ENCODE peak calls at places on chromosomes 13 and 19, in four cellular contexts. One of them, this sample, is unnamed.

GRCh38 chr19:39197808-39198207 is 1.0 kb downstream of the NCCRP1 start:
- DNase-seq in T-helper 2 cell treated with Interferon-gamma antibody and Interleukin-4, amounts not matched to agents 5 μg/mL and 100 μg/mL, for 36 hours: no peak
- DNase-seq in activated T-cell treated with anti-CD3 and anti-CD28 coated beads for 48 hours: no peak
- DNase-seq in GM18507: no peak
- DNase-seq in this sample: no peak

GRCh38 chr19:1566392-1567115 is 1.6 kb downstream of the MEX3D start:
- DNase-seq in T-helper 2 cell treated with Interferon-gamma antibody and Interleukin-4, amounts not matched to agents 5 μg/mL and 100 μg/mL, for 36 hours: no peak
- DNase-seq in activated T-cell treated with anti-CD3 and anti-CD28 coated beads for 48 hours: no peak
- DNase-seq in GM18507: no peak
- DNase-seq in this sample: peak; percentile 92

GRCh38 chr13:57063007-57063406 is 77.7 kb upstream of the PRR20A start:
- DNase-seq in GM18507: no peak
- DNase-seq in activated T-cell treated with anti-CD3 and anti-CD28 coated beads for 48 hours: no peak
- DNase-seq in T-helper 2 cell treated with Interferon-gamma antibody and Interleukin-4, amounts not matched to agents 5 μg/mL and 100 μg/mL, for 36 hours: no peak
- DNase-seq in this sample: no peak

GRCh38 chr13:107585466-107585865 is 629.9 kb downstream of the LIG4 start:
- DNase-seq in T-helper 2 cell treated with Interferon-gamma antibody and Interleukin-4, amounts not matched to agents 5 μg/mL and 100 μg/mL, for 36 hours: no peak
- DNase-seq in GM18507: no peak
- DNase-seq in activated T-cell treated with anti-CD3 and anti-CD28 coated beads for 48 hours: no peak
- DNase-seq in this sample: no peak

GRCh38 chr19:17281391-17282304 is at the start of gene ANKLE1:
- DNase-seq in GM18507: no peak
- DNase-seq in activated T-cell treated with anti-CD3 and anti-CD28 coated beads for 48 hours: peak; percentile 53
- DNase-seq in T-helper 2 cell treated with Interferon-gamma antibody and Interleukin-4, amounts not matched to agents 5 μg/mL and 100 μg/mL, for 36 hours: peak; percentile 41
- DNase-seq in this sample: peak; percentile 35

GRCh38 chr19:45779231-45780145 is 2.8 kb downstream of the DMPK start:
- DNase-seq in activated T-cell treated with anti-CD3 and anti-CD28 coated beads for 48 hours: peak; percentile 94
- DNase-seq in GM18507: peak; percentile 88
- DNase-seq in T-helper 2 cell treated with Interferon-gamma antibody and Interleukin-4, amounts not matched to agents 5 μg/mL and 100 μg/mL, for 36 hours: peak; percentile 84
- DNase-seq in this sample: peak; percentile 69

GRCh38 chr13:47337781-47338507 is 441.1 kb upstream of the HTR2A start:
- DNase-seq in GM18507: no peak
- DNase-seq in activated T-cell treated with anti-CD3 and anti-CD28 coated beads for 48 hours: no peak
- DNase-seq in T-helper 2 cell treated with Interferon-gamma antibody and Interleukin-4, amounts not matched to agents 5 μg/mL and 100 μg/mL, for 36 hours: no peak
- DNase-seq in this sample: peak; percentile 27

GRCh38 chr19:46574533-46574932 is 26.6 kb upstream of the CALM3 start:
- DNase-seq in GM18507: no peak
- DNase-seq in activated T-cell treated with anti-CD3 and anti-CD28 coated beads for 48 hours: peak; percentile 23
- DNase-seq in T-helper 2 cell treated with Interferon-gamma antibody and Interleukin-4, amounts not matched to agents 5 μg/mL and 100 μg/mL, for 36 hours: peak; percentile 37
- DNase-seq in this sample: no peak

GRCh38 chr19:35266904-35267817 is 1.6 kb upstream of the USF2 start:
- DNase-seq in GM18507: no peak
- DNase-seq in T-helper 2 cell treated with Interferon-gamma antibody and Interleukin-4, amounts not matched to agents 5 μg/mL and 100 μg/mL, for 36 hours: peak; percentile 42
- DNase-seq in activated T-cell treated with anti-CD3 and anti-CD28 coated beads for 48 hours: peak; percentile 26
- DNase-seq in this sample: peak; percentile 44

GRCh38 chr19:12687496-12688196 is at the start of gene GNG14:
- DNase-seq in activated T-cell treated with anti-CD3 and anti-CD28 coated beads for 48 hours: no peak
- DNase-seq in T-helper 2 cell treated with Interferon-gamma antibody and Interleukin-4, amounts not matched to agents 5 μg/mL and 100 μg/mL, for 36 hours: no peak
- DNase-seq in GM18507: no peak
- DNase-seq in this sample: no peak

GRCh38 chr19:13117772-13118423 is at the start of gene NACC1:
- DNase-seq in activated T-cell treated with anti-CD3 and anti-CD28 coated beads for 48 hours: peak; percentile 95
- DNase-seq in GM18507: peak; percentile 96
- DNase-seq in T-helper 2 cell treated with Interferon-gamma antibody and Interleukin-4, amounts not matched to agents 5 μg/mL and 100 μg/mL, for 36 hours: peak; percentile 92
- DNase-seq in this sample: peak; percentile 98

GRCh38 chr19:35349614-35350521 is 2.2 kb downstream of the FFAR1 start:
- DNase-seq in GM18507: no peak
- DNase-seq in activated T-cell treated with anti-CD3 and anti-CD28 coated beads for 48 hours: no peak
- DNase-seq in T-helper 2 cell treated with Interferon-gamma antibody and Interleukin-4, amounts not matched to agents 5 μg/mL and 100 μg/mL, for 36 hours: no peak
- DNase-seq in this sample: no peak

GRCh38 chr13:24911135-24911524 is 147.2 kb downstream of the RNF17 start:
- DNase-seq in GM18507: no peak
- DNase-seq in T-helper 2 cell treated with Interferon-gamma antibody and Interleukin-4, amounts not matched to agents 5 μg/mL and 100 μg/mL, for 36 hours: no peak
- DNase-seq in activated T-cell treated with anti-CD3 and anti-CD28 coated beads for 48 hours: no peak
- DNase-seq in this sample: peak; percentile 37

GRCh38 chr19:33683881-33684549 is 62.3 kb downstream of the CHST8 start:
- DNase-seq in T-helper 2 cell treated with Interferon-gamma antibody and Interleukin-4, amounts not matched to agents 5 μg/mL and 100 μg/mL, for 36 hours: no peak
- DNase-seq in GM18507: no peak
- DNase-seq in activated T-cell treated with anti-CD3 and anti-CD28 coated beads for 48 hours: peak; percentile 1
- DNase-seq in this sample: peak; percentile 49

GRCh38 chr13:24050796-24051715 is 109.5 kb upstream of the SPATA13 start:
- DNase-seq in T-helper 2 cell treated with Interferon-gamma antibody and Interleukin-4, amounts not matched to agents 5 μg/mL and 100 μg/mL, for 36 hours: no peak
- DNase-seq in GM18507: no peak
- DNase-seq in activated T-cell treated with anti-CD3 and anti-CD28 coated beads for 48 hours: no peak
- DNase-seq in this sample: no peak

GRCh38 chr13:28349371-28349770 is 145.6 kb downstream of the FLT1 start:
- DNase-seq in T-helper 2 cell treated with Interferon-gamma antibody and Interleukin-4, amounts not matched to agents 5 μg/mL and 100 μg/mL, for 36 hours: no peak
- DNase-seq in GM18507: no peak
- DNase-seq in activated T-cell treated with anti-CD3 and anti-CD28 coated beads for 48 hours: no peak
- DNase-seq in this sample: no peak

GRCh38 chr13:79541426-79542049 is 60.6 kb downstream of the NDFIP2 start:
- DNase-seq in T-helper 2 cell treated with Interferon-gamma antibody and Interleukin-4, amounts not matched to agents 5 μg/mL and 100 μg/mL, for 36 hours: no peak
- DNase-seq in GM18507: no peak
- DNase-seq in activated T-cell treated with anti-CD3 and anti-CD28 coated beads for 48 hours: no peak
- DNase-seq in this sample: peak; percentile 35

GRCh38 chr13:59247166-59247565 is 916.6 kb downstream of the DIAPH3 start:
- DNase-seq in T-helper 2 cell treated with Interferon-gamma antibody and Interleukin-4, amounts not matched to agents 5 μg/mL and 100 μg/mL, for 36 hours: no peak
- DNase-seq in GM18507: no peak
- DNase-seq in activated T-cell treated with anti-CD3 and anti-CD28 coated beads for 48 hours: no peak
- DNase-seq in this sample: no peak

GRCh38 chr19:4414800-4415251 is 12.4 kb downstream of the CHAF1A start:
- DNase-seq in activated T-cell treated with anti-CD3 and anti-CD28 coated beads for 48 hours: no peak
- DNase-seq in GM18507: no peak
- DNase-seq in T-helper 2 cell treated with Interferon-gamma antibody and Interleukin-4, amounts not matched to agents 5 μg/mL and 100 μg/mL, for 36 hours: no peak
- DNase-seq in this sample: no peak

GRCh38 chr13:95002968-95003813 is 290.8 kb upstream of the SOX21 start:
- DNase-seq in activated T-cell treated with anti-CD3 and anti-CD28 coated beads for 48 hours: no peak
- DNase-seq in T-helper 2 cell treated with Interferon-gamma antibody and Interleukin-4, amounts not matched to agents 5 μg/mL and 100 μg/mL, for 36 hours: no peak
- DNase-seq in GM18507: no peak
- DNase-seq in this sample: peak; percentile 10

GRCh38 chr19:31838163-31838798 is 489.0 kb upstream of the TSHZ3 start:
- DNase-seq in activated T-cell treated with anti-CD3 and anti-CD28 coated beads for 48 hours: no peak
- DNase-seq in GM18507: no peak
- DNase-seq in T-helper 2 cell treated with Interferon-gamma antibody and Interleukin-4, amounts not matched to agents 5 μg/mL and 100 μg/mL, for 36 hours: no peak
- DNase-seq in this sample: no peak

GRCh38 chr13:107712145-107712544 is 503.2 kb downstream of the LIG4 start:
- DNase-seq in T-helper 2 cell treated with Interferon-gamma antibody and Interleukin-4, amounts not matched to agents 5 μg/mL and 100 μg/mL, for 36 hours: no peak
- DNase-seq in GM18507: no peak
- DNase-seq in activated T-cell treated with anti-CD3 and anti-CD28 coated beads for 48 hours: no peak
- DNase-seq in this sample: no peak

GRCh38 chr13:49933511-49933910 is 2.6 kb downstream of the SPRYD7 start:
- DNase-seq in T-helper 2 cell treated with Interferon-gamma antibody and Interleukin-4, amounts not matched to agents 5 μg/mL and 100 μg/mL, for 36 hours: no peak
- DNase-seq in activated T-cell treated with anti-CD3 and anti-CD28 coated beads for 48 hours: no peak
- DNase-seq in GM18507: no peak
- DNase-seq in this sample: no peak

GRCh38 chr19:52690395-52691214 is 44.2 kb downstream of the ZNF611 start:
- DNase-seq in activated T-cell treated with anti-CD3 and anti-CD28 coated beads for 48 hours: peak; percentile 88
- DNase-seq in T-helper 2 cell treated with Interferon-gamma antibody and Interleukin-4, amounts not matched to agents 5 μg/mL and 100 μg/mL, for 36 hours: peak; percentile 88
- DNase-seq in GM18507: peak; percentile 64
- DNase-seq in this sample: peak; percentile 98

GRCh38 chr13:98503175-98504028 is 73.5 kb downstream of the STK24 start:
- DNase-seq in activated T-cell treated with anti-CD3 and anti-CD28 coated beads for 48 hours: no peak
- DNase-seq in T-helper 2 cell treated with Interferon-gamma antibody and Interleukin-4, amounts not matched to agents 5 μg/mL and 100 μg/mL, for 36 hours: no peak
- DNase-seq in GM18507: no peak
- DNase-seq in this sample: no peak

GRCh38 chr13:26255717-26256277 is 1.9 kb downstream of the CDK8 start:
- DNase-seq in T-helper 2 cell treated with Interferon-gamma antibody and Interleukin-4, amounts not matched to agents 5 μg/mL and 100 μg/mL, for 36 hours: no peak
- DNase-seq in GM18507: no peak
- DNase-seq in activated T-cell treated with anti-CD3 and anti-CD28 coated beads for 48 hours: no peak
- DNase-seq in this sample: no peak

GRCh38 chr13:113110852-113111315 is 5.3 kb downstream of the F7 start:
- DNase-seq in T-helper 2 cell treated with Interferon-gamma antibody and Interleukin-4, amounts not matched to agents 5 μg/mL and 100 μg/mL, for 36 hours: no peak
- DNase-seq in activated T-cell treated with anti-CD3 and anti-CD28 coated beads for 48 hours: no peak
- DNase-seq in GM18507: no peak
- DNase-seq in this sample: no peak

GRCh38 chr13:51557875-51558604 is 26.2 kb upstream of the WDFY2 start:
- DNase-seq in activated T-cell treated with anti-CD3 and anti-CD28 coated beads for 48 hours: no peak
- DNase-seq in GM18507: no peak
- DNase-seq in T-helper 2 cell treated with Interferon-gamma antibody and Interleukin-4, amounts not matched to agents 5 μg/mL and 100 μg/mL, for 36 hours: no peak
- DNase-seq in this sample: peak; percentile 78

GRCh38 chr19:48551437-48552302 is at the start of gene SULT2B1:
- DNase-seq in GM18507: no peak
- DNase-seq in activated T-cell treated with anti-CD3 and anti-CD28 coated beads for 48 hours: no peak
- DNase-seq in T-helper 2 cell treated with Interferon-gamma antibody and Interleukin-4, amounts not matched to agents 5 μg/mL and 100 μg/mL, for 36 hours: no peak
- DNase-seq in this sample: no peak

GRCh38 chr19:6925801-6926751 is 38.7 kb downstream of the ADGRE1 start:
- DNase-seq in activated T-cell treated with anti-CD3 and anti-CD28 coated beads for 48 hours: peak; percentile 15
- DNase-seq in T-helper 2 cell treated with Interferon-gamma antibody and Interleukin-4, amounts not matched to agents 5 μg/mL and 100 μg/mL, for 36 hours: peak; percentile 19
- DNase-seq in GM18507: peak; percentile 29
- DNase-seq in this sample: no peak

GRCh38 chr13:50636007-50636704 is 207.3 kb downstream of the DLEU7 start:
- DNase-seq in GM18507: no peak
- DNase-seq in T-helper 2 cell treated with Interferon-gamma antibody and Interleukin-4, amounts not matched to agents 5 μg/mL and 100 μg/mL, for 36 hours: no peak
- DNase-seq in activated T-cell treated with anti-CD3 and anti-CD28 coated beads for 48 hours: no peak
- DNase-seq in this sample: no peak

GRCh38 chr13:45916859-45917418 is 65.4 kb upstream of the SIAH3 start:
- DNase-seq in T-helper 2 cell treated with Interferon-gamma antibody and Interleukin-4, amounts not matched to agents 5 μg/mL and 100 μg/mL, for 36 hours: no peak
- DNase-seq in GM18507: no peak
- DNase-seq in activated T-cell treated with anti-CD3 and anti-CD28 coated beads for 48 hours: no peak
- DNase-seq in this sample: no peak

GRCh38 chr19:55116232-55117062 is 990 bp downstream of the PPP1R12C start:
- DNase-seq in GM18507: peak; percentile 62
- DNase-seq in T-helper 2 cell treated with Interferon-gamma antibody and Interleukin-4, amounts not matched to agents 5 μg/mL and 100 μg/mL, for 36 hours: peak; percentile 51
- DNase-seq in activated T-cell treated with anti-CD3 and anti-CD28 coated beads for 48 hours: peak; percentile 43
- DNase-seq in this sample: peak; percentile 79

GRCh38 chr19:2013683-2013961 is 1.9 kb downstream of the BTBD2 start:
- DNase-seq in T-helper 2 cell treated with Interferon-gamma antibody and Interleukin-4, amounts not matched to agents 5 μg/mL and 100 μg/mL, for 36 hours: no peak
- DNase-seq in GM18507: no peak
- DNase-seq in activated T-cell treated with anti-CD3 and anti-CD28 coated beads for 48 hours: no peak
- DNase-seq in this sample: no peak

GRCh38 chr13:28984825-28985224 is 164.7 kb downstream of the MTUS2 start:
- DNase-seq in T-helper 2 cell treated with Interferon-gamma antibody and Interleukin-4, amounts not matched to agents 5 μg/mL and 100 μg/mL, for 36 hours: no peak
- DNase-seq in GM18507: no peak
- DNase-seq in activated T-cell treated with anti-CD3 and anti-CD28 coated beads for 48 hours: no peak
- DNase-seq in this sample: no peak

GRCh38 chr13:106484084-106484754 is 51.2 kb downstream of the EFNB2 start:
- DNase-seq in activated T-cell treated with anti-CD3 and anti-CD28 coated beads for 48 hours: no peak
- DNase-seq in T-helper 2 cell treated with Interferon-gamma antibody and Interleukin-4, amounts not matched to agents 5 μg/mL and 100 μg/mL, for 36 hours: no peak
- DNase-seq in GM18507: no peak
- DNase-seq in this sample: no peak

GRCh38 chr13:44601596-44601995 is 25.5 kb upstream of the TSC22D1 start:
- DNase-seq in T-helper 2 cell treated with Interferon-gamma antibody and Interleukin-4, amounts not matched to agents 5 μg/mL and 100 μg/mL, for 36 hours: no peak
- DNase-seq in GM18507: no peak
- DNase-seq in activated T-cell treated with anti-CD3 and anti-CD28 coated beads for 48 hours: no peak
- DNase-seq in this sample: no peak

GRCh38 chr19:12778020-12778904 is 2.9 kb upstream of the HOOK2 start:
- DNase-seq in activated T-cell treated with anti-CD3 and anti-CD28 coated beads for 48 hours: no peak
- DNase-seq in GM18507: no peak
- DNase-seq in T-helper 2 cell treated with Interferon-gamma antibody and Interleukin-4, amounts not matched to agents 5 μg/mL and 100 μg/mL, for 36 hours: peak; percentile 48
- DNase-seq in this sample: peak; percentile 66

This sample was measured in AG08395.